ENCODE peak calls at places on chromosomes 7 and 10, in ten cellular contexts. A is bronchial epithelial cell, P is hepatocyte, W is psoas muscle, J is pancreas, D is HepG2, Q is A549, O is fibroblast of mammary gland, I is epithelial cell of proximal tubule, G is cardiac fibroblast. N is an unnamed sample.

GRCh38 chr7:28179081-28180030 is 1.2 kb downstream of the JAZF1 start:
- DNase-seq in I (no peak), Q (peak), G (peak), P (peak), W (peak), D (no peak), J (peak), O (no peak), A (no peak), N (no peak)

GRCh38 chr10:14548474-14548873 is 217.8 kb upstream of the FRMD4A start:
- DNase-seq in J (no peak), Q (no peak), I (no peak), W (no peak), D (no peak), O (no peak), G (no peak), P (no peak), A (no peak), N (no peak)

GRCh38 chr7:2094454-2095039 is 138.2 kb downstream of the MAD1L1 start:
- DNase-seq in P (no peak), I (no peak), G (no peak), O (no peak), Q (no peak), A (no peak), W (no peak), D (no peak), J (no peak), N (no peak)

GRCh38 chr10:79430506-79430905 is 14.9 kb downstream of the ZCCHC24 start:
- DNase-seq in D (no peak), P (no peak), Q (no peak), A (no peak), G (no peak), W (no peak), O (no peak), J (no peak), I (no peak), N (no peak)

GRCh38 chr7:297611-298374 is 7.8 kb downstream of the FOXL3 start:
- DNase-seq in J (no peak), Q (no peak), A (no peak), P (no peak), W (no peak), D (no peak), G (no peak), O (no peak), I (no peak), N (no peak)

GRCh38 chr7:140391634-140392033 is 6.7 kb downstream of the SLC37A3 start:
- DNase-seq in Q (no peak), D (no peak), P (no peak), A (no peak), G (no peak), W (no peak), I (no peak), J (no peak), O (no peak), N (no peak)

GRCh38 chr10:19904202-19904661 is 88.0 kb downstream of the PLXDC2 start:
- DNase-seq in I (no peak), W (no peak), A (no peak), D (no peak), O (peak), J (no peak), Q (no peak), G (peak), P (no peak), N (peak)

GRCh38 chr7:100642534-100642907 is 1.2 kb upstream of the TFR2 start:
- DNase-seq in O (no peak), I (no peak), J (no peak), G (no peak), P (no peak), Q (peak), A (no peak), D (peak), W (no peak), N (no peak)

GRCh38 chr7:45897042-45897690 is 8.9 kb downstream of the IGFBP1 start:
- DNase-seq in I (no peak), A (peak), G (peak), D (no peak), Q (no peak), W (no peak), O (peak), J (no peak), P (no peak), N (peak)

GRCh38 chr10:69142983-69143382 is 19.0 kb downstream of the VPS26A start:
- DNase-seq in W (no peak), D (no peak), J (no peak), A (no peak), Q (no peak), P (peak), G (no peak), I (no peak), O (no peak), N (no peak)

GRCh38 chr10:93876391-93876790 is 17.4 kb upstream of the SLC35G1 start:
- DNase-seq in D (no peak), I (no peak), J (no peak), A (peak), O (no peak), Q (no peak), W (no peak), G (peak), P (no peak), N (no peak)

GRCh38 chr7:146681487-146681886 is 564.9 kb downstream of the CNTNAP2 start:
- DNase-seq in I (no peak), D (no peak), G (no peak), P (no peak), A (no peak), J (no peak), W (no peak), Q (no peak), O (no peak), N (no peak)

GRCh38 chr10:48737866-48738265 is 53.2 kb downstream of the WDFY4 start:
- DNase-seq in W (no peak), I (no peak), O (no peak), G (no peak), J (no peak), D (no peak), P (no peak), Q (no peak), A (peak), N (no peak)

GRCh38 chr10:73493781-73494180 is 2.0 kb downstream of the PPP3CB start:
- DNase-seq in A (peak), W (no peak), I (no peak), Q (no peak), G (peak), D (no peak), O (peak), P (no peak), J (no peak), N (no peak)

GRCh38 chr7:123749537-123749857 is 694 bp upstream of the WASL start:
- DNase-seq in W (peak), G (peak), I (peak), D (peak), P (peak), J (no peak), A (peak), Q (peak), O (peak), N (peak)

GRCh38 chr10:126504051-126504760 is 115.9 kb upstream of the ADAM12 start:
- DNase-seq in O (peak), A (peak), I (peak), J (peak), D (peak), W (peak), Q (peak), P (peak), G (peak), N (peak)

GRCh38 chr10:100650693-100651092 is 94.7 kb upstream of the PAX2 start:
- DNase-seq in P (no peak), I (no peak), O (no peak), J (no peak), W (no peak), D (no peak), G (no peak), Q (no peak), A (no peak), N (no peak)

GRCh38 chr10:17375936-17376584 is 78.3 kb downstream of the ST8SIA6 start:
- DNase-seq in G (peak), P (no peak), A (no peak), I (no peak), J (no peak), Q (peak), W (no peak), O (peak), D (peak), N (no peak)

GRCh38 chr10:15379043-15379442 is 8.0 kb upstream of the FAM171A1 start:
- DNase-seq in G (no peak), A (no peak), Q (no peak), J (no peak), D (no peak), I (no peak), O (no peak), W (no peak), P (no peak), N (no peak)

GRCh38 chr7:155921804-155922506 is 109.7 kb upstream of the SHH start:
- DNase-seq in W (no peak), D (no peak), G (no peak), Q (no peak), P (peak), I (no peak), O (no peak), J (peak), A (peak), N (no peak)

GRCh38 chr10:124347956-124348355 is 70.8 kb downstream of the OAT start:
- DNase-seq in O (no peak), Q (no peak), I (no peak), P (no peak), J (no peak), A (no peak), W (no peak), D (no peak), G (no peak), N (no peak)
- TF ChIP-seq CTCF in O (no peak), Q (no peak), I (no peak), P (no peak), J (no peak), A (no peak), W (no peak), D (no peak), G (no peak), N (no peak)

DNA sequence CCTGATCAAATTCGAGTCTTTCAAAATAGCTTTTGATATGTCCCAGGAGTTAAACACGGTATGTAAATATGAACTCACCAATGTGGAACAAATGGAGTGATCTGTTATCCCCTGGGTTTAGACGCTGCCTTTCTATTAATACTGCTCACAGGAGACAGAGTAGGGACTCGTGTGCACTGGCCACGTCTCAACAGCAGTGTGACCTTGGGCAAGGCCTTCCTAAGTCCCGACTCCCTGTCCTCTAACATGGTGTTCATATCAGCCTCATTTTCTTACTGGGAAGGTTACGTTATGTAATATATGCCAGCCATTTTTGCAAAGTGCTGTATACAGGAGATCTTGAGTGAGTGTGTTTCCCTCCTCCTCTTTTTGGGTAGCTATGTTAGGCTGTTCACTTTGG is 1.8 kb downstream of the WDR37 start:
- DNase-seq in P (no peak), G (no peak), O (no peak), D (peak), J (no peak), A (no peak), Q (no peak), I (no peak), W (no peak), N (no peak)
- H3K4me3 ChIP-seq in P (no peak), G (no peak), O (no peak), D (peak), J (no peak), A (no peak), Q (no peak), I (peak), W (peak), N (no peak)

GRCh38 chr7:4659551-4660286 is 22.4 kb upstream of the FOXK1 start:
- DNase-seq in J (no peak), Q (no peak), O (no peak), G (no peak), D (no peak), I (no peak), A (no peak), W (no peak), P (no peak), N (no peak)
- TF ChIP-seq CTCF in J (no peak), Q (no peak), O (peak), G (peak), D (peak), I (peak), A (no peak), W (no peak), P (no peak), N (no peak)

DNA sequence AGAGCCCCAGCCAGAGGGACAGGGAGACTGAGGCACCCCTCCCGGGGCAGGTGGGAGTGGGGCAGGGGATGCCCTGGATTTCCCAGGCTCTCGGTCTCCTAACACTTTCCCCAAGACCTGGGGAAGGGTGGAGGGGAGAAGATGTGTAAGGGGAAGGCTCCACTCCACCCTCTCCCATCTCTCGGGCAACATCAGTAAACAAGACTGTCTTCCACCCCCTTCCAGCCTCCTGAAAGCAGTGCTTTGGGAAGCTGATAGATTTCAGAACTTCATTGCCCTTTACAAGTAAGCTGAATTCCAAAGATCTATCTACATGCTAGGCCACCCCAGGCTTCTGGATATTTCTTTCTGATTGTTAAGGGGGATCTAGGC is 3.7 kb downstream of the FLNC start:
- DNase-seq in D (no peak), G (no peak), I (no peak), W (no peak), J (no peak), Q (no peak), P (peak), A (no peak), O (peak), N (no peak)
- H3K4me3 ChIP-seq in D (no peak), G (peak), I (no peak), W (peak), J (no peak), Q (no peak), P (no peak), A (no peak), O (peak), N (peak)

DNA sequence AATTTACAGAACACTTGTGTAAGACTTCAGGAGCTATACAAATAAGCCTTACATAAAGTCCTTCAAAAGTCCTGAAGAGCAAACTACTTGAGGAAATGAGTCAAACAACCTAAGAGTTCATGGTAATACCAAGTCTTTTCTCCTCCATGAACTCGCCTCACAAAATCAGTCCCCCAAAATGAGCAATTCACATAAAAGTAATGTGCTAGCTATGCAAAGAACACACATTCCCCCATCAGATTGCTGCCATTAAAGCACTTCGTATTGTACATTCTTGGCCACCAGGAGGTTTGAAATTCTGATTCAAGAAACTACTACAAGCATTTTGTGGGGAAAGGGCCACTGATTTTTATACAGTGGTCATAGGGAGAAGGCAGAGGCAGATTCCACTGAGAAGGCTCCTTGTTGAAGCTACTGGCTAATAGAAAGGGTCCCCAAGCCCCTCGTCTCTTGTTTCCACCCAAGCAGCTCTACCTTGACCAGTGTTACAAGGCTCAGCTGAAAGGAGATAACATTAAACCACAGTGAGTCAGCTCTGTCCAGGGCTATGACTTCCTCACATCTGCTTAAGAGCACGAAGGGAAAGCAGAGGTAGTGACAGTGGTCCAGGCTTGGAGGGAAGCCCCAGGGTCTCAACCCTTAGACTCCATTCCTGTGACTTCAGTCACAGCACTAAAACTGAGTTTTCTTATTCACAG is 115.2 kb upstream of the CDK1 start:
- DNase-seq in I (no peak), P (no peak), G (peak), J (no peak), O (no peak), D (no peak), A (peak), W (no peak), Q (no peak), N (no peak)
- TF ChIP-seq CTCF in I (peak), P (no peak), G (no peak), J (no peak), O (no peak), D (no peak), A (no peak), W (no peak), Q (no peak), N (peak)